ENCODE peak calls at places on chromosomes 7 and 10, in six cellular contexts. X, Y, N, R, K and J are unnamed samples.
A peak's percentile ranks its signal among the peaks of the same experiment; 100 is the strongest.

GRCh38 chr10:45091968-45092367 is 91.2 kb downstream of the ZNF22 start:
- DNase-seq in X (no peak), Y (no peak), N (no peak), R (no peak), K (no peak), J (no peak)

GRCh38 chr10:34498821-34499220 is 316.3 kb downstream of the PARD3 start:
- DNase-seq in X (no peak), Y (no peak), N (no peak), R (no peak), K (no peak), J (no peak)

GRCh38 chr7:114086906-114087651 is 168.3 kb upstream of the PPP1R3A start:
- DNase-seq in X (peak; percentile 69), Y (peak; percentile 46), N (no peak), R (peak; percentile 19), K (no peak), J (no peak)

GRCh38 chr7:106155027-106155426 is 42.9 kb upstream of the SYPL1 start:
- DNase-seq in X (no peak), Y (no peak), N (no peak), R (no peak), K (no peak), J (no peak)

GRCh38 chr7:368651-369475 is 78.9 kb downstream of the FOXL3 start:
- DNase-seq in X (peak; percentile 51), Y (peak; percentile 51), N (peak; percentile 12), R (no peak), K (peak; percentile 50), J (peak; percentile 64)

GRCh38 chr10:99742701-99743100 is 10.7 kb downstream of the CUTC start:
- DNase-seq in X (no peak), Y (no peak), N (no peak), R (no peak), K (no peak), J (no peak)

GRCh38 chr10:127552446-127552845 is 3.3 kb downstream of the NPS start:
- DNase-seq in X (no peak), Y (no peak), N (no peak), R (no peak), K (no peak), J (no peak)

GRCh38 chr10:96995851-96996250 is 163.8 kb downstream of the LCOR start:
- DNase-seq in X (no peak), Y (no peak), N (no peak), R (no peak), K (no peak), J (no peak)

GRCh38 chr7:39613577-39613976 is 9.8 kb upstream of the RALA start:
- DNase-seq in X (no peak), Y (no peak), N (no peak), R (no peak), K (no peak), J (no peak)

GRCh38 chr7:156666368-156667109 is 26.0 kb downstream of the RNF32 start:
- DNase-seq in X (no peak), Y (no peak), N (no peak), R (no peak), K (no peak), J (no peak)

GRCh38 chr7:17832242-17832641 is 108.1 kb downstream of the SNX13 start:
- DNase-seq in X (no peak), Y (no peak), N (no peak), R (no peak), K (no peak), J (no peak)

GRCh38 chr7:1241510-1242128 is 8.9 kb downstream of the UNCX start:
- DNase-seq in X (no peak), Y (no peak), N (peak; percentile 7), R (no peak), K (peak; percentile 48), J (peak; percentile 60)

GRCh38 chr10:61153766-61154165 is 209.8 kb upstream of the RHOBTB1 start:
- DNase-seq in X (no peak), Y (no peak), N (no peak), R (no peak), K (no peak), J (no peak)

GRCh38 chr10:62760401-62760800 is 44.1 kb upstream of the ADO start:
- DNase-seq in X (no peak), Y (no peak), N (no peak), R (no peak), K (no peak), J (no peak)

GRCh38 chr10:43233601-43234430 is 33.0 kb downstream of the RASGEF1A start:
- DNase-seq in X (peak; percentile 24), Y (peak; percentile 23), N (peak; percentile 9), R (no peak), K (peak; percentile 28), J (peak; percentile 51)

DNA sequence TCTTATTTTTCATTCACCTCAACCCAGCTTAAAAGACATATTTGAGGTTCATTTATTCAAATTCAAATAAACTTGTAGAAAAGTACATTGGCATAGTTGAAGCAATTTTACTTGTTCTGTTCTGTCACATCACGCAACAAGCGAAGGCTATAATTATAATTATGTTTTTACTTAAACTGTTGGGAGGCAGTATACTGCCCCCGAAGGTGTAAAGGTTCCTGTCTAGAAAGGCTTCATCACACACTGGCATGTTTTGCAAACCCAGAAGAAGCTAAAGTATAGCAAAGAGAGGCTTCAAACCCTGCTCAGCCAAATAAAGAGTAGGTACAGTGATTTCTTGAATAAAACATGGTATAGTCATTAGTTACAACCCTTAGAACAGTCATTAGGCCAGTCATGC is 62.6 kb downstream of the CDCA7L start:
- DNase-seq in X (no peak), Y (no peak), N (no peak), R (no peak), K (no peak), J (no peak)
- TF ChIP-seq CTCF in X (no peak), Y (no peak), N (no peak), R (no peak), K (no peak), J (no peak)

DNA sequence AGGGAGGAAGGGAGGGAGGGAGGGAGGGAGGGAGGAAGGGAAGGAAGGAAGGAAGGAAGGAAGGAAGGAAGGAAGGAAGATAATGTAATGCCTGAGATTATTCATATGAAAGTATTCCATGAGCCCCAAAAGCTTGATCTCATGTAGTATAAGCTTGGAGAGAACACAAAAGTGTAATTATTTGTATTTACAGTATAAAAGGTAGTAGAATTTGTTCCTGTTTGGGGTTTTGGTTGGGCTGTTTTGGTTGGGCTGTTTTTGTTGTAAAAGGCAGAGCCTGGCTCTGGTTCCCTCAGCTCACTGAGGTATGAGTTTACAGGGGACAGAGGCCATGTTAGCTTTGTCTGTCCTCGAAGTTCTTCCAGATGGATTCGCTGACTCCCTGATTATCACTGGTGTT is 45.3 kb upstream of the EBLN1 start:
- DNase-seq in X (no peak), Y (no peak), N (no peak), R (no peak), K (no peak), J (no peak)
- H3K27ac ChIP-seq in X (no peak overlapping the region), Y (no peak overlapping the region), N (no peak overlapping the region), R (no peak overlapping the region), K (no peak overlapping the region), J (no peak overlapping the region)

GRCh38 chr7:115763347-115763746 is 267.2 kb downstream of the TFEC start:
- DNase-seq in X (no peak), Y (no peak), N (no peak), R (no peak), K (no peak), J (peak; percentile 45)
- H3K36me3 ChIP-seq in X (no peaks in the 10 kb centered on the region), Y (no peaks in the 10 kb centered on the region), N (no peaks in the 10 kb centered on the region), R (no peaks in the 10 kb centered on the region), K (no peaks in the 10 kb centered on the region), J (no peaks in the 10 kb centered on the region)

GRCh38 chr10:16116404-16117304 is 256.3 kb upstream of the MINDY3 start:
- DNase-seq in X (no peak), Y (no peak), N (no peak), R (no peak), K (no peak), J (no peak)
- TF ChIP-seq CTCF in X (no peak), Y (peak; percentile 25), N (peak; percentile 23), R (no peak), K (peak; percentile 25), J (peak; percentile 36)

GRCh38 chr10:89118091-89118490 is 89.0 kb downstream of the CH25H start:
- DNase-seq in X (no peak), Y (no peak), N (no peak), R (no peak), K (no peak), J (no peak)

GRCh38 chr10:89120931-89121907 is 85.9 kb downstream of the CH25H start:
- DNase-seq in X (no peak), Y (no peak), N (no peak), R (no peak), K (no peak), J (no peak)

GRCh38 chr10:89119651-89120050 is 87.5 kb downstream of the CH25H start:
- DNase-seq in X (no peak), Y (no peak), N (no peak), R (no peak), K (no peak), J (no peak)

GRCh38 chr10:89122431-89123066 is 84.6 kb downstream of the CH25H start:
- DNase-seq in X (no peak), Y (no peak), N (no peak), R (no peak), K (no peak), J (no peak)
- H3K27ac ChIP-seq in X (peak overlapping the region; percentile 41), Y (peak overlapping the region; percentile 46), N (peak overlapping the region; percentile 50), R (no peak overlapping the region), K (peak overlapping the region; percentile 44), J (peak overlapping the region; percentile 13)

GRCh38 chr7:44974549-44974948 is 4.3 kb downstream of the MYO1G start:
- DNase-seq in X (no peak), Y (no peak), N (no peak), R (no peak), K (no peak), J (peak; percentile 48)
- H3K36me3 ChIP-seq in X (no peaks in the 10 kb centered on the region), Y (peaks cover 6% of the 10 kb centered on the region), N (peaks cover 5% of the 10 kb centered on the region), R (peaks cover 1% of the 10 kb centered on the region), K (no peaks in the 10 kb centered on the region), J (no peaks in the 10 kb centered on the region)

DNA sequence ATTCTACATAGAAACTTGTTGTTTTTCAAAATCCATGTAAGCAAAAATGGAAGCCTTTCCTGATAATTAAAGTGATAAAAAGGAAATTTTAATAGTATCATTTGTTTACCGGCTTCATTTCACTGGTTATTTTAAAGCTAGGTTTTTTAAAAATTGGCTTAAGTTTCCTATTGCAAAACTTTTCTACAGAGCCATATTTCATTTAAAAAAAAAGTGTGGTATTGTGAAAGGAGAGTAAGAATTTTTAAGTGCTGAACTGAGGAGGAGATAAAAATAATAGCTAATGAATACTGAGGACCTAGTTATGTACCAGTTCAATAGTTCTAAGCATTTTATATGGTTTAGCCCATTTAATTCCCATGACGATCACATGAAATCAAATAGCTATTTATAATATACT is 172.2 kb upstream of the COL1A2 start:
- DNase-seq in X (no peak), Y (no peak), N (no peak), R (no peak), K (no peak), J (no peak)
- TF ChIP-seq CTCF in X (no peak), Y (no peak), N (no peak), R (no peak), K (no peak), J (no peak)

GRCh38 chr10:86964061-86964846 is 4.0 kb upstream of the ADIRF start:
- DNase-seq in X (peak; percentile 63), Y (no peak), N (no peak), R (peak; percentile 11), K (peak; percentile 37), J (peak; percentile 58)
- H3K27ac ChIP-seq in X (no peak overlapping the region), Y (no peak overlapping the region), N (no peak overlapping the region), R (no peak overlapping the region), K (no peak overlapping the region), J (no peak overlapping the region)

DNA sequence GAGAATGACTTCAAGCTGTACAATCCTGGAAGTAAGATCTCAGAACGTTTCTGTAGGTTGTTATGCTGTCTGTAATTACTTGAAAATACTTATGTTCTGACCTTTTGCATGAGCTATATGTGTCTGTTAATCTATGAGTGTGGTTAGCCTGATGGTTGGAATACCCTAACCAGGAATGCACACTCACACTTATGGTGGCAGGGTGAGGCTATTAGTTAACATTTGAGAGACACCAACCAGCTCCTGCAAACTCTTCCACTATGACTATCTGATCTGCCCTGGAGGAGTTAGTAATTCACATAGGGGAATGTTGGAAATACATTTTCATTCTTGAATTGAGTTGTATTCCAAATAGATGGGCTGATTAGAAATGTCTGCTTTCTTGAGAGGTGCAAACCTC is 450.3 kb downstream of the INHBA start:
- DNase-seq in X (no peak), Y (no peak), N (no peak), R (no peak), K (no peak), J (no peak)
- H3K36me3 ChIP-seq in X (no peaks in the 10 kb centered on the region), Y (no peaks in the 10 kb centered on the region), N (no peaks in the 10 kb centered on the region), R (no peaks in the 10 kb centered on the region), K (no peaks in the 10 kb centered on the region), J (no peaks in the 10 kb centered on the region)